ENCODE peak calls at places on chromosomes 7 and 10, in seven cellular contexts. E is cardiac fibroblast, I is HCT116, A is transverse colon, Y is brain microvascular endothelial cell, G is psoas muscle, T is fibroblast of lung. D is an unnamed sample.

GRCh38 chr10:118980870-118981269 is 48.6 kb upstream of the NANOS1 start:
- DNase-seq in E (no peak), I (no peak), A (no peak), Y (no peak), G (no peak), T (no peak), D (no peak)

GRCh38 chr7:45891462-45892402 is 3.4 kb downstream of the IGFBP1 start:
- DNase-seq in E (no peak), I (no peak), A (no peak), Y (no peak), G (no peak), T (no peak), D (no peak)

GRCh38 chr7:123533929-123534382 is 439 bp downstream of the IQUB start:
- DNase-seq in E (no peak), I (no peak), A (no peak), Y (no peak), G (no peak), T (peak; percentile 8), D (no peak)

GRCh38 chr10:23338155-23338828 is 6.3 kb downstream of the C10orf67 start:
- DNase-seq in E (peak; percentile 52), I (peak; percentile 27), A (no peak), Y (peak; percentile 66), G (no peak), T (peak; percentile 41), D (no peak)

GRCh38 chr10:78684954-78685353 is 383.8 kb upstream of the ZMIZ1 start:
- DNase-seq in E (no peak), I (no peak), A (no peak), Y (no peak), G (no peak), T (no peak), D (no peak)

GRCh38 chr7:6392712-6393666 is 54.8 kb downstream of the DAGLB start:
- DNase-seq in E (peak; percentile 88), I (peak; percentile 69), A (peak; percentile 95), Y (peak; percentile 84), G (peak; percentile 83), T (peak; percentile 94), D (peak; percentile 50)

GRCh38 chr7:101659706-101660105 is 30.6 kb upstream of the MYL10 start:
- DNase-seq in E (no peak), I (no peak), A (no peak), Y (no peak), G (no peak), T (no peak), D (no peak)

GRCh38 chr10:22723343-22723779 is 9.0 kb upstream of the PIP4K2A start:
- DNase-seq in E (no peak), I (no peak), A (peak; percentile 21), Y (no peak), G (no peak), T (no peak), D (peak; percentile 82)

GRCh38 chr7:29859491-29860180 is 53.3 kb downstream of the WIPF3 start:
- DNase-seq in E (peak; percentile 64), I (no peak), A (no peak), Y (no peak), G (no peak), T (no peak), D (no peak)

GRCh38 chr10:115921795-115922194 is 351.2 kb downstream of the GFRA1 start:
- DNase-seq in E (no peak), I (no peak), A (no peak), Y (peak; percentile 25), G (no peak), T (peak; percentile 17), D (no peak)

GRCh38 chr7:117946201-117946633 is 73.0 kb upstream of the CTTNBP2 start:
- DNase-seq in E (no peak), I (no peak), A (no peak), Y (peak; percentile 35), G (no peak), T (peak; percentile 10), D (no peak)

GRCh38 chr7:150631866-150632864 is at the start of gene GIMAP6:
- DNase-seq in E (no peak), I (no peak), A (peak; percentile 25), Y (no peak), G (no peak), T (no peak), D (peak; percentile 85)

DNA sequence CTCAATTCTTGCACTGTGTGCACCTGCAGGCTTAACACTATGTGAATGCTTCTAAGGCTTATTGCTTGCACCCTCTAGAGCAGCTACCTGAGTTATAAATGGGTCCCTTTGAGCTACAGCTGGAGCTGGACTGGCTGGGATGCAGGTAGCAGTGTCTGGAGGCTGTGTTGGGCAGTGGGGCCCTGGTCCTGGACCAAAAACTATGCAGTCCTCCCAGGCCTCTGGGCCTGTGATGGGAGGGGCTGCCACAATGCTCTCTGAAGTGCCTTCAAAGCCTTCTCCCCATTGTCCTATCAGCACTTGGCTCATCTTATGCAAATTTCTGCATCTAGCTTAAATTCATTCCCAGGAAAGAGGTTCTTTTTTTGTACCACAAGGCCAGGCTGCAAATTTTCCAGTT is 26.1 kb downstream of the KBTBD2 start:
- DNase-seq in E (no peak), I (no peak), A (no peak), Y (no peak), G (no peak), T (no peak), D (no peak)
- H3K4me3 ChIP-seq in E (no peak overlapping the region), I (no peak overlapping the region), A (no peak overlapping the region), Y (no peak overlapping the region), G (no peak overlapping the region), T (no peak overlapping the region), D (no peak overlapping the region)

DNA sequence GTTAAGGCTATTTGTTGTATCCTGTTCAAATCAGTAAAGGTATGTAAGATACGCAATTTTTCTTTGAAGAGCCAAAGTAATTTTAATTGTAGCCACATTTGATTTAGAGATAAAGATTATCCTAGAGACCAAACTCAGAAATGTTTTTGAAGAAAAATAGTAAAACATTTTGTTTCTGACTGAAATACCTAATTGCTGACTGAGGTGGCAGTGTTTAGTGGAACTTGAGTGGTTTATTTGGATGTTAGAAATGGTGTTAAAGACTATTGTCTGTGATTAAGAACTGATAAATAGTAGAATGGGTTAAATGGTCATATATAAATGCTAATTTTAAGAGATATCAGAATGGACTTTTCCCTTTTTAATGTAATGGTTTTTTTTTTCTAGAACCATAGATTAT is 15.3 kb downstream of the EDRF1 start:
- DNase-seq in E (no peak), I (no peak), A (no peak), Y (no peak), G (no peak), T (no peak), D (no peak)
- TF ChIP-seq CTCF in E (no peak), I (no peak), A (no peak), Y (no peak), G (no peak), T (no peak), D (no peak)

DNA sequence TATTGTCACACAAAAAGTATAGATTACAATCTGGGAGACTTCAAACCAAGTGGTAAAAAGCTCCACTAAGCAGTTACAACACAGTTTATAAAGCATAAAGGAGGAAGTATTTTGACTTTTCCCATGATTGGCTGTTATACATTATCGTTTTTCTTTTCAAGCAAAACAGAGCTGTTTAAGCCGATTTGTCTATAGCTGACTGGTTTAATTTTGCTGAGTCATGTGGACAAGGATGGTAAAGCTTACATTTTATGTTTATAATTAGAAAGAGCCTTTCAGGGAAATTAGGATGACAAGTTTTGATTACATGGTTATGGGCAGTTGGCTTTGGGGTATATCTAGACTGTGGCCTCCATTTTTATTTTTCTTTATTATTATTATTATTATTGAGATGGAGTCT is 152.5 kb upstream of the STK17A start:
- DNase-seq in E (no peak), I (no peak), A (no peak), Y (no peak), G (no peak), T (peak; percentile 28), D (no peak)
- H3K4me3 ChIP-seq in E (no peak overlapping the region), I (no peak overlapping the region), A (no peak overlapping the region), Y (no peak overlapping the region), G (no peak overlapping the region), T (no peak overlapping the region), D (no peak overlapping the region)

DNA sequence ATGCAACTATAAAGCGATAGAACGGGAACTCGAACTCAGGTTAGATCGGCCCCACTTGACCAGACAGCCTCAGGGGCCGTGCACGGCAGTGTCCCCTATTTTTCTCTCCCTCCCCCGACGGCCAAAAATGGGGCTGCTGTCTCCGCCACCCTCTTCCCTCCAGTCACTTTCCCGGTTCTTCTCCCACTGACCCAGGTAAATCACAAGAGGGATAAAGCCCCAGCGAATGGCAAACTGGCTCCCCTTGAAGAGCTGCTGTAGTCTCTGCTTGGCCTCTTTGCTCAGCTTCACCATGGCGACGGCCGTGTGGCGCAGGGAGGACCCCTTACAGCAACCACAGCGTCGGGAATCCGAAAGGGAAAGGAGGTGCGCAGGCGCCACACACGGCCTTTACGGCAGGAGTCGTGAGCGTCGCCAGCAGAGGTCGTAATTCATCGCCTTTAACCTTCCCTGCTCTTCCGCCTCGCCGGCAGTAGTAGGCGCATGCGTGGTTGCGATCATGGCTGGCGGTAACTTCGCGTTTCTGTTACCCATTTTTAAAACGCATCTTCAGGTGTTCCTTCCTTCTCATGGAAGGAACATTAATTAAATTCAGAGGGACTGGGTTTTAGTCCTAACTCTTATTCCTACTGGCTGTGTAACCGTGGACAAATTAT is at the start of gene TOMM7:
- DNase-seq in E (peak; percentile 99), I (peak; percentile 95), A (peak; percentile 92), Y (peak; percentile 87), G (peak; percentile 96), T (peak; percentile 98), D (peak; percentile 99)
- TF ChIP-seq CTCF in E (no peak), I (no peak), A (peak; percentile 52), Y (no peak), G (peak; percentile 55), T (no peak), D (no peak)

DNA sequence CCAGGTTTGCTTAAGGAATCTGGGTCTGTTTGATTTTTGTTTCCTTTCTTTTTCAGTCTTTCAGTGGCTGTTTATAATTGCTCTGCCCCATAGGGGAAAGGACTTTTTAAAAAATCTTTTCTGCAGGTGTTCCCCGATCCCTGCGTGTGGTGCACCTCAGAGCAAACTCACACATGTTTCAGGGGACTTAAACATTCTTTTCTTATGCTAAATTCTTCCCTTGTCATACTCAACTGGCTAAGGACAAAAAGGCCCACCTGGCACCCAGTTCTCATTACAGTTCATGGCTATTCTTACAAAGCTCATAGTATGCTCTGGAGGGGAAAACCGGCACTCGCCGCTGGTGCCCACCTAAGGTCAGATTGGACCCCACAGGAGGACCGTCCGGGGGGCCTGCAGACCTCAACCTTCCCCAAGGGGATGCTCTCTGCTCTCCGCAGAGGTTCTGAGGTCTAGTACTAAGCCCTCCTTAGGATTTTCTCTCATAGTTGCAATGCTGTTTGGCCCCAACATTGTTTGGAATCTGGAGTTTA is 220.3 kb downstream of the HGF start:
- DNase-seq in E (no peak), I (no peak), A (no peak), Y (no peak), G (no peak), T (no peak), D (no peak)
- H3K4me3 ChIP-seq in E (no peak overlapping the region), I (no peak overlapping the region), A (no peak overlapping the region), Y (no peak overlapping the region), G (no peak overlapping the region), T (no peak overlapping the region), D (peak overlapping the region; percentile 9)

GRCh38 chr10:11823122-11823988 is at the start of gene PROSER2:
- DNase-seq in E (peak; percentile 64), I (peak; percentile 27), A (peak; percentile 65), Y (peak; percentile 20), G (peak; percentile 65), T (peak; percentile 55), D (peak; percentile 66)
- TF ChIP-seq CTCF in E (no peak), I (peak; percentile 4), A (no peak), Y (no peak), G (no peak), T (no peak), D (no peak)

GRCh38 chr7:44385384-44386138 is 60.2 kb upstream of the CAMK2B start:
- DNase-seq in E (no peak), I (no peak), A (no peak), Y (no peak), G (no peak), T (no peak), D (no peak)
- H3K4me3 ChIP-seq in E (no peak overlapping the region), I (no peak overlapping the region), A (no peak overlapping the region), Y (no peak overlapping the region), G (no peak overlapping the region), T (no peak overlapping the region), D (no peak overlapping the region)